ENCODE peak calls at places on chromosome 1, in four cellular contexts. G is pancreas, E is PC-3, V is GM23338. D is an unnamed sample.

GRCh38 chr1:178310685-178311105 is 186.1 kb downstream of the CLEC20A start:
- DNase-seq in G (no peak), E (peak; percentile 85), V (peak; percentile 90), D (peak; percentile 85)

GRCh38 chr1:7519861-7520408 is 251.2 kb upstream of the VAMP3 start:
- DNase-seq in E (no peak), G (no peak), V (no peak), D (no peak)

GRCh38 chr1:76083189-76083588 is 8.6 kb downstream of the ST6GALNAC3 start:
- DNase-seq in E (no peak), G (no peak), V (no peak), D (no peak)

GRCh38 chr1:9440763-9441194 is 98.5 kb upstream of the SLC25A33 start:
- DNase-seq in E (no peak), V (no peak), G (peak; percentile 62), D (no peak)

GRCh38 chr1:21332691-21333449 is 42.6 kb upstream of the ECE1 start:
- DNase-seq in V (no peak), E (no peak), G (peak; percentile 40), D (no peak)

GRCh38 chr1:157270705-157271274 is 132.6 kb upstream of the ETV3 start:
- DNase-seq in V (no peak), E (no peak), G (no peak), D (no peak)

GRCh38 chr1:53621144-53621543 is 117.8 kb downstream of the GLIS1 start:
- DNase-seq in V (no peak), G (no peak), E (no peak), D (no peak)

GRCh38 chr1:50163674-50164073 is 55.0 kb downstream of the ELAVL4 start:
- DNase-seq in G (no peak), E (no peak), V (peak; percentile 65), D (no peak)

GRCh38 chr1:153545067-153546055 is at the start of gene S100A4:
- DNase-seq in V (peak; percentile 96), G (peak; percentile 94), E (peak; percentile 99), D (peak; percentile 96)

GRCh38 chr1:158818991-158819405 is 12.2 kb upstream of the MNDA start:
- DNase-seq in V (no peak), E (no peak), G (no peak), D (no peak)

GRCh38 chr1:17168480-17168878 is 36.4 kb upstream of the PADI1 start:
- DNase-seq in E (peak; percentile 80), V (no peak), G (no peak), D (peak; percentile 82)

GRCh38 chr1:51728611-51729155 is 111.8 kb downstream of the OSBPL9 start:
- DNase-seq in G (no peak), E (no peak), V (peak; percentile 13), D (no peak)

GRCh38 chr1:223726380-223727001 is 14.2 kb downstream of the CAPN2 start:
- DNase-seq in G (peak; percentile 50), V (peak; percentile 87), E (peak; percentile 97), D (peak; percentile 98)

GRCh38 chr1:18929686-18930085 is 26.8 kb downstream of the IFFO2 start:
- DNase-seq in E (no peak), G (no peak), V (no peak), D (peak; percentile 82)

GRCh38 chr1:25773441-25774125 is 26.4 kb upstream of the SELENON start:
- DNase-seq in E (peak; percentile 72), V (no peak), G (peak; percentile 87), D (no peak)

GRCh38 chr1:23177438-23178380 is 9.1 kb upstream of the LUZP1 start:
- DNase-seq in G (peak; percentile 55), E (peak; percentile 67), V (peak; percentile 85), D (peak; percentile 78)
- TF ChIP-seq CTCF in G (no peak), E (no peak), V (no peak), D (no peak)

DNA sequence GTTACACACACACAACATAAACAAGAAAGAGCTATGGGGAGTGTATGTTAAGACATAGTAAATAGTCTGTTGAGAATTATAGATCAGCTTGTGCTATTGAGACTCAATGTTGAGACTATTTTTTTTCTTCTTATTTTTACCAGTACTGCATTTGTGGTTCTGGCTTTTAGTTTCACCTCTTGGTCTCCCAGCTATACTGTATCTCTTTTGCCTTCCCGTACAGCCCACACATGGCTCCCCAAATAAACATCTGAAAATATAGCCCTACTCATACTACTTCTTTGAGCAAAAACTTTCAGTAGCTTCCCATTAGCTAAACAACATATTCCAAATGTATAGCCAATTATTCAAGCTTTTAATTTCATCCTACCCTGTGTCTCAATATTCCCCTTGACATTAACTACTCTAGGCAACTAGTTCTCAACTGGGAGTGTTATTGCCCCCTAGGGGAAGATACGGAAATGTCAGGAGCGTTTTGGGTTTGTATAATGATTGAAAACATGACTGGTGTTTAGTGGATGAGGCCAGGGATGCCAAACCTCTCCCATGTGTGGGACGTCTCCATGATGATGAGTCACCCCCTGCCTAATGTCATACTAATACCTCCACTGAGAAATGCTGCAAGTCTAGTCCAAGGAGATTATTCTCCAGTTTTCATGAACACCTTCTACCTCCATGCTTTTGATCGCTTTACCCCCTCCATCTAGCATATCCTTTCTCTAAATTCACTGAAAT is 6.8 kb downstream of the RPE65 start:
- DNase-seq in V (peak; percentile 74), E (peak; percentile 94), G (no peak), D (peak; percentile 67)
- TF ChIP-seq CTCF in V (peak; percentile 73), E (peak; percentile 83), G (peak; percentile 27), D (peak; percentile 80)

GRCh38 chr1:234980224-234980656 is 148.4 kb downstream of the TOMM20 start:
- DNase-seq in E (peak; percentile 44), G (no peak), V (no peak), D (no peak)

GRCh38 chr1:234977891-234978396 is 150.7 kb downstream of the TOMM20 start:
- DNase-seq in G (no peak), E (no peak), V (no peak), D (no peak)

GRCh38 chr1:234976880-234977680 is 151.6 kb downstream of the TOMM20 start:
- DNase-seq in E (no peak), G (no peak), V (no peak), D (no peak)

GRCh38 chr1:234979316-234980223 is 149.1 kb downstream of the TOMM20 start:
- DNase-seq in E (no peak), G (no peak), V (no peak), D (no peak)

GRCh38 chr1:234978397-234979291 is 150.0 kb downstream of the TOMM20 start:
- DNase-seq in G (no peak), E (peak; percentile 60), V (no peak), D (peak; percentile 66)
- TF ChIP-seq CTCF in G (no peak), E (no peak), V (no peak), D (no peak)

GRCh38 chr1:48691429-48692001 is 85.2 kb downstream of the BEND5 start:
- DNase-seq in V (no peak), G (no peak), E (no peak), D (no peak)

GRCh38 chr1:48684381-48684780 is 92.3 kb downstream of the BEND5 start:
- DNase-seq in E (no peak), V (no peak), G (no peak), D (no peak)

GRCh38 chr1:48687271-48688045 is 89.2 kb downstream of the BEND5 start:
- DNase-seq in V (no peak), G (no peak), E (no peak), D (no peak)

GRCh38 chr1:48686159-48686558 is 90.5 kb downstream of the BEND5 start:
- DNase-seq in E (no peak), V (no peak), G (no peak), D (no peak)

DNA sequence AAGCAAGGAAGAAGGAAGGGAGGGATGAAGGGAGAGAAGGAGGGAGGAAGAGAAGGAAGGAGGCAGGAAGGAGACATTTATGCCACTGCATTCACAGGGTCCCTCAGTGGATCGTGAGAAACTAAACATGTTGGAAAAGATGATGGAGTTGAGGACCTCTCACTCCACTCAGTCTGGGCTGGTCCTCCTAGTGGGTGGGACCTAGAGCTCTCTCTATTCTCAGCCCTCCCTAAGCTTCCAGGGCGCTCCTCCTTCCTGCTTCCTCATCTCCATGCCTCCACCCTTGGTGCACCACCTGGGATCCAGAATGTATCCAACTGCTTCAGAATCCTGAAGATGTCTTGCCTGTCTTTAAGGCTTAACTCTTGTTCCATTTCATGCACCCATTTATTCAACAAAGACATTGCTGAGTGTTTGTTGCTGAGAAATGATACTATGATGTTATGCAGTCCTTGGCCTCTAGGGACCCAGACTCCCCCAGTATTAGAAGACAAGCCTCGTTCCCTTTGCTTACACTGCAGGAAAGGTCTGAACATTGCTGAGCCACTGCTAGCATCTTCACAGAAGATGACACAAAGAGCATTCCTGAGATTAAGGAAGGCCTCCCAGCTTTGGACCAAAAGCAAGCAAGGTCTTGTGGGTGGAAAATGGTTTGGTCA is 88.5 kb downstream of the BEND5 start:
- DNase-seq in E (peak; percentile 29), G (no peak), V (peak; percentile 64), D (no peak)
- TF ChIP-seq CTCF in E (peak; percentile 57), G (no peak), V (peak; percentile 35), D (peak; percentile 32)

GRCh38 chr1:31765041-31765467 is 914 bp upstream of the ADGRB2 start:
- DNase-seq in V (peak; percentile 69), G (no peak), E (peak; percentile 31), D (no peak)
- TF ChIP-seq CTCF in V (peak; percentile 75), G (no peak), E (peak; percentile 58), D (peak; percentile 39)